ENCODE peak calls at places on chromosomes 6 and 20, in nine cellular contexts. S is activated T-helper 1 cell treated with anti-CD3 and anti-CD28 coated beads, Interleukin-12 subunit alpha, Interleukin-12 subunit beta, Interleukin-2, Interleukin-4 antibody, amounts not matched to agents 30 ng/mL and 10 ng/mL and 1 ng/mL, durations not matched to agents 14 hours and 24 hours and 36 hours; L is Caki2; H is retina; N is activated T-cell treated with anti-CD3 and anti-CD28 coated beads for 24 hours; D is epithelial cell of esophagus; G is fibroblast of mammary gland; A is activated CD4-positive, alpha-beta T cell treated with anti-CD3 and anti-CD28 coated beads, Interleukin-2, amount 10 ng/mL, durations not matched to agents 7 days and 5 days; T is sciatic nerve. U is an unnamed sample.
A peak's percentile ranks its signal among the peaks of the same experiment; 100 is the strongest.

GRCh38 chr6:127539292-127539691 is 20.2 kb upstream of the MTCL3 start:
- DNase-seq in S (no peak), L (no peak), H (no peak), N (no peak), D (peak; percentile 37), G (peak; percentile 50), A (no peak), T (no peak), U (peak; percentile 32)

GRCh38 chr20:17969276-17969883 is 562 bp downstream of the MGME1 start:
- DNase-seq in S (peak; percentile 35), L (no peak), H (no peak), N (peak; percentile 32), D (peak; percentile 66), G (no peak), A (peak; percentile 48), T (no peak), U (peak; percentile 67)

GRCh38 chr6:122751291-122751690 is 28.2 kb upstream of the FABP7 start:
- DNase-seq in S (no peak), L (peak; percentile 31), H (no peak), N (no peak), D (no peak), G (no peak), A (no peak), T (no peak), U (no peak)

GRCh38 chr20:63135411-63135810 is 80.5 kb downstream of the YTHDF1 start:
- DNase-seq in S (no peak), L (no peak), H (no peak), N (no peak), D (no peak), G (no peak), A (no peak), T (no peak), U (no peak)

GRCh38 chr6:88891135-88891845 is 72.1 kb downstream of the RNGTT start:
- DNase-seq in S (no peak), L (no peak), H (no peak), N (no peak), D (peak; percentile 51), G (peak; percentile 54), A (no peak), T (no peak), U (no peak)

GRCh38 chr20:34543457-34544056 is 15.0 kb upstream of the MAP1LC3A start:
- DNase-seq in S (no peak), L (no peak), H (no peak), N (no peak), D (no peak), G (no peak), A (no peak), T (no peak), U (no peak)

GRCh38 chr20:46690219-46691111 is 1.2 kb upstream of the TP53RK start:
- DNase-seq in S (no peak), L (no peak), H (no peak), N (no peak), D (no peak), G (peak; percentile 42), A (no peak), T (no peak), U (no peak)

GRCh38 chr6:151916680-151917164 is 109.2 kb downstream of the ESR1 start:
- DNase-seq in S (no peak), L (no peak), H (no peak), N (no peak), D (peak; percentile 97), G (peak; percentile 98), A (no peak), T (no peak), U (peak; percentile 10)

GRCh38 chr6:168922436-168922835 is 331.2 kb downstream of the THBS2 start:
- DNase-seq in S (no peak), L (no peak), H (no peak), N (no peak), D (no peak), G (no peak), A (no peak), T (no peak), U (no peak)

GRCh38 chr20:41004561-41005360 is 23.9 kb upstream of the TOP1 start:
- DNase-seq in S (no peak), L (no peak), H (no peak), N (no peak), D (peak; percentile 84), G (peak; percentile 64), A (no peak), T (no peak), U (peak; percentile 32)

GRCh38 chr20:25020345-25020744 is 27.8 kb upstream of the APMAP start:
- DNase-seq in S (no peak), L (no peak), H (no peak), N (no peak), D (no peak), G (no peak), A (no peak), T (no peak), U (no peak)

GRCh38 chr6:167409689-167410088 is 84.8 kb downstream of the TTLL2 start:
- DNase-seq in S (no peak), L (no peak), H (no peak), N (no peak), D (no peak), G (no peak), A (no peak), T (no peak), U (no peak)

GRCh38 chr6:47917202-47917601 is 135.4 kb downstream of the OPN5 start:
- DNase-seq in S (no peak), L (no peak), H (no peak), N (no peak), D (peak; percentile 5), G (no peak), A (no peak), T (no peak), U (no peak)

GRCh38 chr6:6003334-6004146 is 3.2 kb downstream of the NRN1 start:
- DNase-seq in S (no peak), L (no peak), H (peak; percentile 90), N (no peak), D (no peak), G (peak; percentile 62), A (peak; percentile 46), T (no peak), U (no peak)

GRCh38 chr6:37934276-37934675 is 114.7 kb downstream of the ZFAND3 start:
- DNase-seq in S (no peak), L (no peak), H (no peak), N (no peak), D (peak; percentile 43), G (peak; percentile 44), A (no peak), T (no peak), U (peak; percentile 84)

GRCh38 chr20:32249030-32249738 is 28.3 kb upstream of the KIF3B start:
- DNase-seq in S (peak; percentile 46), L (no peak), H (no peak), N (no peak), D (no peak), G (no peak), A (peak; percentile 72), T (no peak), U (no peak)

GRCh38 chr6:165770430-165771082 is 107.5 kb upstream of the PDE10A start:
- DNase-seq in S (no peak), L (no peak), H (no peak), N (no peak), D (peak; percentile 4), G (no peak), A (no peak), T (no peak), U (no peak)

GRCh38 chr6:38215651-38216319 is 396.3 kb downstream of the ZFAND3 start:
- DNase-seq in S (no peak), L (no peak), H (peak; percentile 81), N (no peak), D (no peak), G (no peak), A (no peak), T (no peak), U (no peak)

GRCh38 chr6:30557683-30557981 is 537 bp downstream of the PRR3 start:
- DNase-seq in S (no peak), L (no peak), H (no peak), N (peak; percentile 45), D (no peak), G (no peak), A (no peak), T (no peak), U (peak; percentile 54)

GRCh38 chr20:24589381-24589780 is 120.0 kb downstream of the SYNDIG1 start:
- DNase-seq in S (no peak), L (no peak), H (no peak), N (no peak), D (no peak), G (no peak), A (no peak), T (no peak), U (no peak)

GRCh38 chr6:136772685-136773472 is 19.4 kb downstream of the MAP3K5 start:
- DNase-seq in S (no peak), L (peak; percentile 14), H (no peak), N (no peak), D (no peak), G (no peak), A (no peak), T (no peak), U (peak; percentile 96)

GRCh38 chr6:34459899-34460593 is 5.8 kb upstream of the PACSIN1 start:
- DNase-seq in S (peak; percentile 34), L (peak; percentile 27), H (peak; percentile 54), N (peak; percentile 47), D (peak; percentile 77), G (peak; percentile 65), A (peak; percentile 64), T (no peak), U (peak; percentile 54)

GRCh38 chr6:98831057-98832031 is 3.0 kb upstream of the POU3F2 start:
- DNase-seq in S (no peak), L (no peak), H (peak; percentile 72), N (no peak), D (no peak), G (no peak), A (no peak), T (no peak), U (no peak)

GRCh38 chr20:63074631-63075030 is 67.9 kb upstream of the BHLHE23 start:
- DNase-seq in S (no peak), L (no peak), H (no peak), N (no peak), D (no peak), G (no peak), A (no peak), T (peak; percentile 13), U (no peak)

GRCh38 chr20:22924036-22924737 is 110.9 kb upstream of the SSTR4 start:
- DNase-seq in S (no peak), L (no peak), H (no peak), N (no peak), D (peak; percentile 42), G (peak; percentile 15), A (no peak), T (no peak), U (peak; percentile 23)

GRCh38 chr6:148044261-148044731 is 298.3 kb upstream of the SASH1 start:
- DNase-seq in S (no peak), L (no peak), H (no peak), N (no peak), D (no peak), G (peak; percentile 55), A (no peak), T (no peak), U (peak; percentile 46)

GRCh38 chr20:63964412-63964811 is 5.3 kb downstream of the ZNF512B start:
- DNase-seq in S (no peak), L (no peak), H (peak; percentile 1), N (no peak), D (no peak), G (no peak), A (no peak), T (no peak), U (no peak)

GRCh38 chr6:170128346-170128745 is 162.5 kb downstream of the DLL1 start:
- DNase-seq in S (no peak), L (no peak), H (no peak), N (no peak), D (no peak), G (no peak), A (no peak), T (peak; percentile 19), U (no peak)

GRCh38 chr20:24948939-24949679 is at the start of gene CST7:
- DNase-seq in S (peak; percentile 81), L (no peak), H (no peak), N (peak; percentile 77), D (no peak), G (no peak), A (peak; percentile 84), T (peak; percentile 67), U (no peak)

GRCh38 chr20:53918949-53919361 is 151.4 kb downstream of the BCAS1 start:
- DNase-seq in S (no peak), L (no peak), H (peak; percentile 72), N (no peak), D (no peak), G (no peak), A (no peak), T (no peak), U (no peak)

GRCh38 chr20:47905628-47906487 is 120.6 kb upstream of the SULF2 start:
- DNase-seq in S (no peak), L (no peak), H (peak; percentile 62), N (no peak), D (no peak), G (no peak), A (no peak), T (no peak), U (no peak)